ENCODE peak calls at places on chromosome 5, in seven cellular contexts. N is left colon; Q is NCI-H460; C is NCI-H1092; V is EL; H is naive thymus-derived CD4-positive, alpha-beta T cell; J is MCF 10A. O is an unnamed sample.

GRCh38 chr5:163506726-163507125 is 1.3 kb downstream of the MAT2B start:
- DNase-seq in N (no peak), Q (no peak), C (no peak), V (peak; percentile 42), H (no peak), J (peak; percentile 57), O (peak; percentile 21)

GRCh38 chr5:53179681-53180080 is 70.1 kb upstream of the MOCS2 start:
- DNase-seq in N (no peak), Q (no peak), C (no peak), V (no peak), H (no peak), J (no peak), O (no peak)

GRCh38 chr5:143977891-143978448 is 166.0 kb downstream of the HMHB1 start:
- DNase-seq in N (no peak), Q (no peak), C (no peak), V (peak; percentile 43), H (no peak), J (peak; percentile 91), O (no peak)

GRCh38 chr5:68476854-68477253 is 261.3 kb downstream of the PIK3R1 start:
- DNase-seq in N (no peak), Q (no peak), C (no peak), V (no peak), H (no peak), J (no peak), O (no peak)

GRCh38 chr5:68383888-68384310 is 168.3 kb downstream of the PIK3R1 start:
- DNase-seq in N (no peak), Q (no peak), C (no peak), V (no peak), H (no peak), J (no peak), O (no peak)

GRCh38 chr5:140344683-140345423 is 1.6 kb downstream of the HBEGF start:
- DNase-seq in N (peak; percentile 40), Q (no peak), C (no peak), V (peak; percentile 73), H (no peak), J (peak; percentile 90), O (no peak)

GRCh38 chr5:143057580-143057999 is 287.4 kb downstream of the ARHGAP26 start:
- DNase-seq in N (no peak), Q (no peak), C (no peak), V (no peak), H (no peak), J (no peak), O (no peak)

GRCh38 chr5:38853753-38854470 is 8.1 kb downstream of the OSMR start:
- DNase-seq in N (no peak), Q (no peak), C (no peak), V (peak; percentile 98), H (no peak), J (peak; percentile 78), O (no peak)

GRCh38 chr5:126124706-126125345 is 298.4 kb upstream of the GRAMD2B start:
- DNase-seq in N (no peak), Q (no peak), C (no peak), V (peak; percentile 73), H (no peak), J (peak; percentile 92), O (no peak)

GRCh38 chr5:62282079-62282478 is 23.9 kb upstream of the KIF2A start:
- DNase-seq in N (no peak), Q (no peak), C (no peak), V (no peak), H (no peak), J (no peak), O (no peak)

GRCh38 chr5:179171251-179171815 is 111.2 kb downstream of the ZNF354C start:
- DNase-seq in N (no peak), Q (no peak), C (no peak), V (no peak), H (no peak), J (no peak), O (no peak)

GRCh38 chr5:160769264-160769663 is 82.7 kb downstream of the ATP10B start:
- DNase-seq in N (peak; percentile 90), Q (no peak), C (peak; percentile 60), V (no peak), H (no peak), J (no peak), O (no peak)

GRCh38 chr5:173572431-173573125 is 43.9 kb downstream of the BOD1 start:
- DNase-seq in N (no peak), Q (no peak), C (no peak), V (peak; percentile 15), H (no peak), J (peak; percentile 57), O (no peak)

GRCh38 chr5:93583525-93583798 is 440 bp downstream of the NR2F1 start:
- DNase-seq in N (no peak), Q (peak; percentile 11), C (no peak), V (peak; percentile 19), H (no peak), J (peak; percentile 23), O (no peak)

GRCh38 chr5:175443514-175444059 is 395 bp downstream of the DRD1 start:
- DNase-seq in N (no peak), Q (no peak), C (no peak), V (no peak), H (no peak), J (no peak), O (no peak)

GRCh38 chr5:78008356-78008967 is 232.3 kb upstream of the TBCA start:
- DNase-seq in N (no peak), Q (peak; percentile 49), C (peak; percentile 34), V (peak; percentile 46), H (no peak), J (peak; percentile 54), O (no peak)

GRCh38 chr5:14463629-14464028 is 118.0 kb upstream of the OTULINL start:
- DNase-seq in N (peak; percentile 71), Q (no peak), C (peak; percentile 14), V (peak; percentile 73), H (no peak), J (peak; percentile 23), O (no peak)

GRCh38 chr5:10628601-10629000 is 64.7 kb downstream of the ANKRD33B start:
- DNase-seq in N (no peak), Q (no peak), C (no peak), V (no peak), H (no peak), J (no peak), O (no peak)

GRCh38 chr5:107542428-107542827 is 128.3 kb downstream of the EFNA5 start:
- DNase-seq in N (peak; percentile 43), Q (peak; percentile 88), C (no peak), V (peak; percentile 90), H (no peak), J (peak; percentile 99), O (no peak)

GRCh38 chr5:90264930-90265857 is 144.4 kb downstream of the CETN3 start:
- DNase-seq in N (peak; percentile 39), Q (peak; percentile 59), C (peak; percentile 20), V (peak; percentile 55), H (peak; percentile 6), J (peak; percentile 67), O (peak; percentile 46)

GRCh38 chr5:157431544-157432200 is 28.3 kb upstream of the NIPAL4 start:
- DNase-seq in N (no peak), Q (peak; percentile 53), C (no peak), V (peak; percentile 70), H (no peak), J (peak; percentile 82), O (peak; percentile 47)

GRCh38 chr5:174532453-174533126 is 191.8 kb upstream of the MSX2 start:
- DNase-seq in N (peak; percentile 75), Q (peak; percentile 97), C (no peak), V (peak; percentile 92), H (no peak), J (peak; percentile 99), O (no peak)

GRCh38 chr5:133742370-133743036 is 130.2 kb upstream of the FSTL4 start:
- DNase-seq in N (no peak), Q (peak; percentile 87), C (no peak), V (no peak), H (no peak), J (no peak), O (no peak)

GRCh38 chr5:117652001-117652639 is 1077.5 kb upstream of the SEMA6A start:
- DNase-seq in N (no peak), Q (no peak), C (no peak), V (no peak), H (no peak), J (no peak), O (no peak)

GRCh38 chr5:81450940-81451339 is 57.0 kb upstream of the ACOT12 start:
- DNase-seq in N (no peak), Q (peak; percentile 82), C (no peak), V (peak; percentile 41), H (no peak), J (peak; percentile 51), O (no peak)

GRCh38 chr5:121963409-121963808 is 1.6 kb downstream of the SRFBP1 start:
- DNase-seq in N (no peak), Q (no peak), C (no peak), V (no peak), H (no peak), J (no peak), O (no peak)

GRCh38 chr5:135521964-135522363 is 13.8 kb downstream of the NEUROG1 start:
- DNase-seq in N (no peak), Q (no peak), C (no peak), V (no peak), H (no peak), J (no peak), O (no peak)

GRCh38 chr5:34854459-34855174 is 15.7 kb downstream of the TTC23L start:
- DNase-seq in N (no peak), Q (no peak), C (peak; percentile 84), V (no peak), H (no peak), J (no peak), O (no peak)

GRCh38 chr5:11857391-11857790 is 46.9 kb downstream of the CTNND2 start:
- DNase-seq in N (no peak), Q (no peak), C (no peak), V (no peak), H (no peak), J (no peak), O (no peak)

GRCh38 chr5:160269017-160269416 is 39.7 kb downstream of the FABP6 start:
- DNase-seq in N (peak; percentile 72), Q (no peak), C (no peak), V (peak; percentile 71), H (peak; percentile 20), J (peak; percentile 90), O (peak; percentile 50)

GRCh38 chr5:14510156-14510734 is 71.3 kb upstream of the OTULINL start:
- DNase-seq in N (no peak), Q (no peak), C (no peak), V (no peak), H (no peak), J (no peak), O (no peak)

GRCh38 chr5:31023105-31023504 is 170.4 kb upstream of the CDH6 start:
- DNase-seq in N (no peak), Q (no peak), C (no peak), V (no peak), H (no peak), J (no peak), O (no peak)

GRCh38 chr5:65198777-65199120 is 283.0 kb downstream of the ADAMTS6 start:
- DNase-seq in N (no peak), Q (no peak), C (no peak), V (peak; percentile 99), H (no peak), J (peak; percentile 66), O (no peak)

O was measured in immature natural killer cell.